ENCODE peak calls at places on chromosomes 12 and 14, in five cellular contexts. G, S, W, B and Q are unnamed samples. For H3K27me3, the result is how much of the 10 kb centered on the place peaks cover.

GRCh38 chr14:79602023-79602422 is 609.3 kb downstream of the DIO2 start:
- DNase-seq in G (no peak), S (no peak), W (no peak), B (no peak), Q (no peak)

GRCh38 chr12:79527498-79527897 is 163.3 kb downstream of the PAWR start:
- DNase-seq in G (no peak), S (peak), W (no peak), B (no peak), Q (no peak)

GRCh38 chr14:77043177-77043983 is 14.9 kb upstream of the IRF2BPL start:
- DNase-seq in G (no peak), S (peak), W (no peak), B (no peak), Q (peak)

GRCh38 chr12:19234991-19235876 is 105.7 kb downstream of the PLEKHA5 start:
- DNase-seq in G (no peak), S (peak), W (no peak), B (no peak), Q (peak)

GRCh38 chr12:79978692-79979091 is 43.8 kb upstream of the PPP1R12A start:
- DNase-seq in G (no peak), S (no peak), W (no peak), B (no peak), Q (no peak)

GRCh38 chr12:95648990-95649791 is 97.9 kb upstream of the USP44 start:
- DNase-seq in G (peak), S (no peak), W (no peak), B (no peak), Q (peak)

GRCh38 chr12:6605425-6606330 is 1.5 kb downstream of the CHD4 start:
- DNase-seq in G (no peak), S (no peak), W (peak), B (peak), Q (peak)

GRCh38 chr12:34398366-34398705 is 376.0 kb downstream of the ALG10 start:
- DNase-seq in G (no peak), S (no peak), W (peak), B (peak), Q (no peak)

GRCh38 chr12:51913071-51914033 is 6.0 kb downstream of the ACVRL1 start:
- DNase-seq in G (no peak), S (no peak), W (peak), B (peak), Q (no peak)

GRCh38 chr14:54567634-54568561 is 970 bp downstream of the SAMD4A start:
- DNase-seq in G (no peak), S (peak), W (peak), B (peak), Q (peak)

GRCh38 chr12:4270670-4271432 is 2.7 kb upstream of the CCND2 start:
- DNase-seq in G (no peak), S (no peak), W (peak), B (peak), Q (peak)

GRCh38 chr14:89826581-89826980 is 127.9 kb downstream of the EFCAB11 start:
- DNase-seq in G (no peak), S (no peak), W (no peak), B (no peak), Q (no peak)

GRCh38 chr12:726281-727140 is 25.9 kb upstream of the WNK1 start:
- DNase-seq in G (no peak), S (peak), W (no peak), B (no peak), Q (no peak)

GRCh38 chr12:79252358-79253075 is 387.9 kb downstream of the SYT1 start:
- DNase-seq in G (no peak), S (no peak), W (no peak), B (no peak), Q (peak)

GRCh38 chr12:132285311-132285741 is 44.1 kb downstream of the GALNT9 start:
- DNase-seq in G (no peak), S (no peak), W (no peak), B (no peak), Q (no peak)

GRCh38 chr12:55634186-55634585 is 2.5 kb upstream of the OR10P1 start:
- DNase-seq in G (no peak), S (no peak), W (no peak), B (no peak), Q (no peak)

GRCh38 chr14:58738876-58739275 is 101.1 kb downstream of the DACT1 start:
- DNase-seq in G (no peak), S (no peak), W (no peak), B (no peak), Q (no peak)

GRCh38 chr14:69673578-69674305 is 62.3 kb downstream of the SUSD6 start:
- DNase-seq in G (no peak), S (no peak), W (no peak), B (no peak), Q (peak)

GRCh38 chr12:89206375-89206774 is 145.9 kb downstream of the DUSP6 start:
- DNase-seq in G (no peak), S (no peak), W (no peak), B (no peak), Q (no peak)

GRCh38 chr14:76564471-76565119 is 188.7 kb downstream of the ESRRB start:
- DNase-seq in G (peak), S (no peak), W (no peak), B (no peak), Q (no peak)

GRCh38 chr14:103002578-103003350 is 54.6 kb downstream of the CDC42BPB start:
- DNase-seq in G (no peak), S (peak), W (no peak), B (no peak), Q (no peak)

GRCh38 chr12:49478949-49479664 is 59.7 kb upstream of the KCNH3 start:
- DNase-seq in G (no peak), S (no peak), W (peak), B (no peak), Q (no peak)

GRCh38 chr14:45249847-45250575 is 3.0 kb downstream of the MIS18BP1 start:
- DNase-seq in G (no peak), S (peak), W (no peak), B (no peak), Q (peak)

GRCh38 chr12:109393437-109394345 is 46.0 kb downstream of the MYO1H start:
- DNase-seq in G (peak), S (peak), W (no peak), B (peak), Q (peak)

GRCh38 chr14:85788834-85789233 is 258.9 kb downstream of the FLRT2 start:
- DNase-seq in G (no peak), S (no peak), W (no peak), B (no peak), Q (no peak)

GRCh38 chr12:67355428-67356385 is 86.5 kb downstream of the CAND1 start:
- DNase-seq in G (peak), S (peak), W (no peak), B (peak), Q (peak)

GRCh38 chr12:65827827-65828231 is 3.5 kb downstream of the HMGA2 start:
- DNase-seq in G (no peak), S (peak), W (no peak), B (no peak), Q (peak)

GRCh38 chr12:20798561-20798960 is 11.9 kb upstream of the SLCO1B3 start:
- DNase-seq in G (peak), S (peak), W (no peak), B (peak), Q (peak)

GRCh38 chr12:14883663-14884062 is 2.0 kb downstream of the MGP start:
- DNase-seq in G (no peak), S (no peak), W (no peak), B (no peak), Q (no peak)

GRCh38 chr14:44154889-44155288 is 352.2 kb downstream of the FSCB start:
- DNase-seq in G (no peak), S (no peak), W (no peak), B (no peak), Q (no peak)

GRCh38 chr14:38171197-38171596 is 36.5 kb upstream of the SSTR1 start:
- DNase-seq in G (no peak), S (no peak), W (no peak), B (no peak), Q (no peak)

GRCh38 chr12:130479401-130480125 is 141.9 kb downstream of the PIWIL1 start:
- DNase-seq in G (no peak), S (no peak), W (no peak), B (no peak), Q (no peak)

GRCh38 chr14:45177081-45177480 is 41.4 kb downstream of the FANCM start:
- DNase-seq in G (no peak), S (no peak), W (no peak), B (no peak), Q (no peak)

GRCh38 chr12:130422676-130423075 is 85.0 kb downstream of the PIWIL1 start:
- DNase-seq in G (no peak), S (no peak), W (no peak), B (no peak), Q (no peak)

GRCh38 chr12:12986775-12987332 is 13.2 kb downstream of the HEBP1 start:
- DNase-seq in G (no peak), S (no peak), W (no peak), B (no peak), Q (no peak)

GRCh38 chr14:74882103-74882920 is 596 bp downstream of the DLST start:
- DNase-seq in G (no peak), S (no peak), W (no peak), B (peak), Q (peak)

GRCh38 chr14:74551431-74551830 is 57.9 kb downstream of the ISCA2 start:
- DNase-seq in G (no peak), S (no peak), W (no peak), B (no peak), Q (no peak)

GRCh38 chr14:32932302-32932920 is 6.3 kb upstream of the NPAS3 start:
- DNase-seq in G (no peak), S (no peak), W (peak), B (no peak), Q (no peak)
- H3K27me3 ChIP-seq in G (under half), S (under half), W (under half), B (under half), Q (half or more)

DNA sequence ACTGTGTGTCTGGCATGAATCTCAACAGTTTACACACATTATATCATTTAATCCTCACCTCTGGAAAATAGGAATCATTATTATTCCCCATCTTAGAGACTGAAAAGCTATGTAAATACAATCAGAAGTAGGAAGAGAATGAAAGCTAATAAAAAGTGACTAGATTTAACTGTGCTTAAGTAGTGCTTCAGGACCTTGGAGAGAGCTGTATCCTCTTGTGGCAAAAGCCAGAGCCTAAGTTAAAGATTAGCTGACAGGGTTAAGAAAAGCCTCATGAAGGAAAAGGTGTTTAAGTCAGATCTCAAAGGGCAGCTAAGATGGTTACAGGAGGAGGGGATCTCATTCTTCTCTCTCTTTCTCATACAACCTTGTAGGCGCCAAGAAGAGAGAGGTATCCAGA is 65.3 kb upstream of the TMEM233 start:
- DNase-seq in G (no peak), S (no peak), W (no peak), B (no peak), Q (no peak)
- TF ChIP-seq MAX in G (no peak), S (no peak), W (no peak), B (no peak), Q (no peak)

DNA sequence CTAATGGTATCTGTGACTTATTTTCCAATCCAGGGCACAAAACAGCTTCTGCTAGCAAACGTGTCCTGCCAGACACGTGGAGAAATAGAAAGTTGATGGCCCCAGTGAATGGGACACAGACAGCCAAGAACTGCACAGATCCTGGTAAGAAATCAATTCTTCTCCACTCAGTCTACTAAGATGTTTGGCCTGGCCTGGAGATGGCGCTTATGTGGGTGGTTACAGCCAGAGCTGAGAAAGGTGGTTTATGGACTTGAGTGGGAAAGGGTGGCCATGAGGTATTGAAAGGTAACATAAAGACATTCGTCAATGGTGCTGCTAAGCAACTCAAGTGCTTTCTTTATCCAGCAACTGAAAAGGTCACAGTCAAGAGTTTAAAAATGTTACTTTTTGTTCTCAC is 2.9 kb downstream of the SLC24A4 start:
- DNase-seq in G (no peak), S (no peak), W (no peak), B (no peak), Q (no peak)
- H3K27me3 ChIP-seq in G (under half), S (under half), W (half or more), B (half or more), Q (under half)

GRCh38 chr12:68461645-68462044 is 129.5 kb upstream of the MDM1 start:
- DNase-seq in G (no peak), S (no peak), W (no peak), B (no peak), Q (no peak)
- TF ChIP-seq MAX in G (no peak), S (no peak), W (no peak), B (no peak), Q (no peak)

GRCh38 chr14:94173885-94174621 is at the start of gene PPP4R4:
- DNase-seq in G (peak), S (peak), W (peak), B (peak), Q (peak)

GRCh38 chr14:94172545-94172944 is 1.6 kb upstream of the PPP4R4 start:
- DNase-seq in G (no peak), S (no peak), W (no peak), B (no peak), Q (no peak)

GRCh38 chr14:94175403-94176146 is 1.5 kb downstream of the PPP4R4 start:
- DNase-seq in G (no peak), S (no peak), W (no peak), B (no peak), Q (no peak)

GRCh38 chr14:94174622-94175402 is 690 bp downstream of the PPP4R4 start:
- DNase-seq in G (no peak), S (no peak), W (peak), B (peak), Q (no peak)

GRCh38 chr14:94173471-94173884 is 644 bp upstream of the PPP4R4 start:
- DNase-seq in G (no peak), S (no peak), W (peak), B (no peak), Q (no peak)
- H3K27me3 ChIP-seq in G (under half), S (under half), W (under half), B (under half), Q (half or more)

GRCh38 chr14:64943556-64943955 is 1.0 kb upstream of the GPX2 start:
- DNase-seq in G (no peak), S (no peak), W (no peak), B (no peak), Q (no peak)
- TF ChIP-seq MAX in G (no peak), S (no peak), W (no peak), B (no peak), Q (no peak)